ENCODE peak calls at places on chromosomes 13 and 19, in six cellular contexts. P, Q, Z, Y, S and G are unnamed samples.

GRCh38 chr13:29589234-29589633 is 6.3 kb downstream of the SLC7A1 start:
- DNase-seq in P (peak), Q (no peak), Z (no peak), Y (peak), S (peak), G (no peak)

GRCh38 chr13:113901642-113902041 is 37.8 kb upstream of the GAS6 start:
- DNase-seq in P (no peak), Q (no peak), Z (no peak), Y (no peak), S (no peak), G (no peak)

GRCh38 chr13:98746968-98747367 is 5.5 kb downstream of the SLC15A1 start:
- DNase-seq in P (peak), Q (no peak), Z (no peak), Y (peak), S (no peak), G (no peak)

GRCh38 chr19:1767464-1767933 is 14.2 kb downstream of the ONECUT3 start:
- DNase-seq in P (peak), Q (peak), Z (no peak), Y (peak), S (no peak), G (no peak)

GRCh38 chr19:48844472-48844871 is 8.2 kb upstream of the HSD17B14 start:
- DNase-seq in P (peak), Q (no peak), Z (no peak), Y (peak), S (peak), G (no peak)

GRCh38 chr13:98429977-98430785 is 146.7 kb downstream of the STK24 start:
- DNase-seq in P (no peak), Q (no peak), Z (no peak), Y (no peak), S (peak), G (no peak)

GRCh38 chr13:19153782-19154450 is 27.7 kb downstream of the TUBA3C start:
- DNase-seq in P (no peak), Q (no peak), Z (no peak), Y (no peak), S (no peak), G (no peak)

GRCh38 chr13:100382787-100383186 is 205.8 kb downstream of the GGACT start:
- DNase-seq in P (peak), Q (no peak), Z (no peak), Y (no peak), S (peak), G (no peak)

GRCh38 chr13:79589605-79590511 is 108.9 kb downstream of the NDFIP2 start:
- DNase-seq in P (peak), Q (no peak), Z (no peak), Y (no peak), S (no peak), G (no peak)

GRCh38 chr13:27954406-27954851 is 14.7 kb downstream of the CDX2 start:
- DNase-seq in P (peak), Q (no peak), Z (no peak), Y (no peak), S (no peak), G (no peak)

GRCh38 chr19:48819366-48819816 is 8.6 kb upstream of the BCAT2 start:
- DNase-seq in P (peak), Q (no peak), Z (peak), Y (no peak), S (peak), G (peak)